ENCODE peak calls at places on chromosomes 5 and 9, in five cellular contexts. I, H, N, Q and R are unnamed samples.

GRCh38 chr9:76996700-76997099 is 22.8 kb upstream of the FOXB2 start:
- DNase-seq in Q (no peak), N (no peak), I (no peak), H (peak; percentile 77), R (no peak)

GRCh38 chr9:106621299-106621920 is 241.6 kb upstream of the ZNF462 start:
- DNase-seq in I (no peak), H (peak; percentile 84), N (no peak), Q (no peak), R (peak; percentile 15)

GRCh38 chr5:43001748-43002147 is 38.4 kb downstream of the ANXA2R start:
- DNase-seq in N (no peak), I (no peak), Q (no peak), H (no peak), R (no peak)

GRCh38 chr9:129460323-129461261 is 160.3 kb downstream of the C9orf50 start:
- DNase-seq in H (peak; percentile 99), Q (peak; percentile 88), N (peak; percentile 99), I (peak; percentile 98), R (peak; percentile 99)

GRCh38 chr9:92706218-92706940 is 36.4 kb upstream of the IPPK start:
- DNase-seq in H (peak; percentile 55), I (no peak), Q (peak; percentile 19), N (no peak), R (no peak)

GRCh38 chr5:166433679-166434078 is 1857.8 kb upstream of the WWC1 start:
- DNase-seq in I (no peak), H (no peak), Q (no peak), N (no peak), R (no peak)

GRCh38 chr5:156147251-156147947 is 179.6 kb upstream of the SGCD start:
- DNase-seq in Q (no peak), I (no peak), H (no peak), N (no peak), R (no peak)

GRCh38 chr5:178765753-178766300 is 35.4 kb upstream of the ZNF354A start:
- DNase-seq in I (no peak), Q (no peak), H (no peak), N (no peak), R (no peak)

GRCh38 chr9:127904518-127904887 is 5.1 kb upstream of the ST6GALNAC6 start:
- DNase-seq in H (no peak), N (peak; percentile 88), I (no peak), Q (no peak), R (no peak)

GRCh38 chr9:127907867-127908659 is 8.7 kb upstream of the ST6GALNAC6 start:
- DNase-seq in H (no peak), I (no peak), Q (no peak), N (no peak), R (no peak)

GRCh38 chr9:127905788-127906191 is 6.4 kb upstream of the ST6GALNAC6 start:
- DNase-seq in I (no peak), N (peak; percentile 68), H (no peak), Q (no peak), R (no peak)

GRCh38 chr9:127904888-127905728 is 5.7 kb upstream of the ST6GALNAC6 start:
- DNase-seq in H (no peak), I (no peak), Q (no peak), N (peak; percentile 30), R (no peak)

DNA sequence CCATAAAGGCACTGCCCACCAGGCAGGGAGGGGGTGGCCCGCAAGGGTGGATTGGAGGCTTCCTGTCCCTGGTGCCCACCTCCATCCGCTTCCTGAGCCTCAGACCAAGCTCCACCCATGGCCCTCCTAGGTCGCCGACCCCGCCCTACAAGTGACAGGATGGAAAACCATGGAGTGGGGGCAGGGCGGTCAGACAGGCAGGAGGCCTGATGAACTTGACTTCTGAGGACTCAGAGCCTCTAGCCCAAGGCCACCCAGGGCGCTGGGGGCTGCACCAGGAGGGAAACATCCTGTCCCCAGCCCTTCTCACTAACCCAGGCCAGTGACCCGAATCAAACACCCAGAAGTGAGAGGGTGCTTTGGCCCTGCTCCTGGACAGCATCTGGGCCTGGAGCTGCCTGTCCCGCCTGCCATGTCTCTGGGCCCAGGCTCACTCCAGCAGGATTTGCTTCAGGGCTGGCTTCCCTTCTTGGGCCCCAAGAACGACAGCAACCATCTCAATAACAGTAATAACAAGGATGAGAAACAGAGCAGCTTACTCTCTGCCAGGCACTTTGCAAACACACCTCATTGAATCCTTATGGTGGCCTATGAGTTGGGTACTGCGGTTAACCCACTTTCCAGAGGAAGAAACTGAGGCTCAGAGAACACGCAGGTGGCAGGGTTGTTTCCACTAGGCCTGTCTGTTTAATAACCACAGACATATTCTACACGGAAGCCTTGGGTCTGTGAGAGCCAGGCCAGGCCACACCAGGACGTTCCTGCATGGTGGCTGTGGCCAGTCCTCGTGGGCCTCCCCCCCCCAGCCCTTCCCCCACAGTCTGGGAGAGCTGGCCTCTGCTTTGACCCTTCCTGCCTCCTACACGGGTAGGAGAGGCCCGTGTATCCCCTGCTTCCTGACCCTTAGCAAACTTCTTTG is 4.4 kb upstream of the ST6GALNAC6 start:
- DNase-seq in I (no peak), N (peak; percentile 91), H (no peak), Q (no peak), R (no peak)
- H3K4me3 ChIP-seq in I (no peak overlapping the region), N (peak overlapping the region; percentile 31), H (no peak overlapping the region), Q (no peak overlapping the region), R (no peak overlapping the region)

GRCh38 chr5:18380729-18381362 is 746.6 kb downstream of the TAF11L14 start:
- DNase-seq in N (no peak), Q (no peak), I (no peak), H (no peak), R (no peak)

GRCh38 chr5:18379189-18379588 is 744.9 kb downstream of the TAF11L14 start:
- DNase-seq in H (no peak), I (no peak), N (no peak), Q (no peak), R (no peak)

DNA sequence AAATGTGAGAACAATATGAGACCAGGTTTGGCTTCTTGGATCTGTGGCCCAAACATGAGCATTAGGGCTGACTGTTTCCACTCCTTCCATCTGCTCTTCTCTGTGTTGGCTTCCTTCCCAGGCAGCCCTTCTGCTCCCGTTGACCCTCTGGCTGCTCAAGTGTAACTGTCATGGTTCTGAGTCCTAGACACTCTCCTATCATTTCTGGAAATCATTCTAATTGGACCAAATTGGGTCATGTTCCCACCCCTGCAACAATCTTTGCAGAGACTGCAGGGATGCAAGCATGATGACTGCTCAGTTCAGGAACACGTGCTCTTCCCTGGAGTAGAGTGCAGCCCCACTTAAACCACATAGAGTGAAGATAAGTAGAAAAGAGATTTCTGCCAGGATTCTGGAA is 741.4 kb downstream of the TAF11L14 start:
- DNase-seq in Q (no peak), H (no peak), N (no peak), I (no peak), R (no peak)
- TF ChIP-seq CTCF in Q (no peak), H (no peak), N (no peak), I (no peak), R (no peak)

DNA sequence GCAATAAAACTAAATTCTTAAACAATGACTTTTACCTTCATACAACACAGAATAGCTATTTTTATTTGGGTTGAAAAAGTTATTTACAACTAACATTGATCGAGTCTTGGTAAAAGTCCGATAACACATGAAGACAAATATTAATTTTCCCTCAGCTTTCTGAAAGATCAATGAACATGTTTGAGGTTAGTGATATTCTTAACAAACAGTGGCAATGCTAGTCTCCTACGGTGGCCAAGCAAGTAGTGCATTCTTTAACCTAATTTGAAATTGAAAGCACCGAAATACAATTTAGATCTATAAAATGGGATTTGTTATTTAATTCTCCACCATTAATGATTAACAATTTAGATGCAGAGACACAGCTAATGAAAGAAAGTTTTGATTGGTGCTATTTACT is 435.1 kb downstream of the HCN1 start:
- DNase-seq in N (no peak), Q (no peak), I (no peak), H (no peak), R (no peak)
- H3K4me3 ChIP-seq in N (no peak overlapping the region), Q (no peak overlapping the region), I (no peak overlapping the region), H (no peak overlapping the region), R (no peak overlapping the region)

GRCh38 chr9:105151686-105151995 is 92.8 kb upstream of the SLC44A1 start:
- DNase-seq in H (no peak), N (no peak), Q (no peak), I (no peak), R (no peak)

GRCh38 chr9:105147095-105147871 is 97.2 kb upstream of the SLC44A1 start:
- DNase-seq in I (no peak), N (no peak), Q (no peak), H (no peak), R (no peak)

GRCh38 chr9:105146677-105147076 is 97.8 kb upstream of the SLC44A1 start:
- DNase-seq in N (no peak), Q (no peak), H (no peak), I (no peak), R (no peak)

GRCh38 chr9:105150991-105151685 is 93.3 kb upstream of the SLC44A1 start:
- DNase-seq in H (no peak), I (no peak), Q (no peak), N (no peak), R (peak; percentile 63)

GRCh38 chr9:105148328-105149006 is 96.0 kb upstream of the SLC44A1 start:
- DNase-seq in I (no peak), N (no peak), H (peak; percentile 51), Q (no peak), R (no peak)
- TF ChIP-seq CTCF in I (no peak), N (no peak), H (peak; percentile 31), Q (no peak), R (no peak)

GRCh38 chr9:128118472-128118857 is 9.1 kb downstream of the PTGES2 start:
- DNase-seq in Q (no peak), H (no peak), I (peak; percentile 29), N (no peak), R (no peak)

GRCh38 chr9:128116104-128117083 is 11.1 kb downstream of the PTGES2 start:
- DNase-seq in H (no peak), Q (no peak), I (peak; percentile 51), N (no peak), R (no peak)

GRCh38 chr9:128120061-128120740 is 7.3 kb downstream of the PTGES2 start:
- DNase-seq in I (peak; percentile 41), Q (no peak), H (no peak), N (no peak), R (no peak)

GRCh38 chr9:128118971-128119665 is 8.4 kb downstream of the PTGES2 start:
- DNase-seq in N (no peak), H (no peak), I (peak; percentile 46), Q (no peak), R (no peak)

GRCh38 chr9:128117613-128118471 is 9.7 kb downstream of the PTGES2 start:
- DNase-seq in H (peak; percentile 94), I (peak; percentile 96), Q (peak; percentile 91), N (peak; percentile 95), R (peak; percentile 87)
- H3K4me3 ChIP-seq in H (peak overlapping the region; percentile 24), I (no peak overlapping the region), Q (no peak overlapping the region), N (no peak overlapping the region), R (no peak overlapping the region)

DNA sequence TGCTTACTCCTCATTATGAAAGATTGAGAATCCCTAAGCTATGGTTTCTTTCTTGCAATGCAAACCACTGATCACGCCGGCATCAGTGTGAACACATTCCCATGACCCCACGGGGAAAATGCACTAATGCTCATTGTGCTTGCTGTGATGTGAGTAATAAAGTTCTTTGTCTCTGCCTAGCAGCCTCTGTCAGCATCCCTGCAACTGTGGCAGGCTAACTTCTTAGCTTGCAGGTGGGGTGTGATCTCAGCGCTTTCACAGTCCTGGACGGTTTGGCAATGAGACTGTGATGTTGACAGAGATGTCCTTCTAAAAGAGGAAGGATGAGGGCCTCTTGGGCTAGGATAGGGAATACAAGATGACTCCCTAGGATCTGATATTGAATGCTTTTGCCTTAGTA is 1218.7 kb downstream of the EFNA5 start:
- DNase-seq in N (no peak), I (no peak), H (no peak), Q (no peak), R (no peak)
- TF ChIP-seq CTCF in N (no peak), I (no peak), H (no peak), Q (no peak), R (no peak)